ENCODE peak calls at places on chromosomes 5 and 9, in eight cellular contexts. L is stimulated activated CD8-positive, alpha-beta memory T cell treated with anti-CD3 and anti-CD28 coated beads, Interleukin-15, amount 100 ng/mL, for 24 hours; A is T-cell; J is stimulated activated naive CD8-positive, alpha-beta T cell treated with anti-CD3 and anti-CD28 coated beads, Interleukin-15, amount 100 ng/mL, for 72 hours; H is GM04504; D is HFFc6; N is BE2C; O is CD4-positive, alpha-beta T cell. R is an unnamed sample.

GRCh38 chr9:20941177-20941690 is 90.2 kb downstream of the HACD4 start:
- DNase-seq in H (peak; percentile 36), D (peak; percentile 54), J (peak; percentile 50), N (peak; percentile 62), A (peak; percentile 22), O (peak; percentile 24), L (no peak), R (peak; percentile 6)

GRCh38 chr9:75866273-75866871 is 24.1 kb upstream of the PCSK5 start:
- DNase-seq in D (peak; percentile 20), O (no peak), L (no peak), J (peak; percentile 38), N (peak; percentile 36), A (peak; percentile 12), H (peak; percentile 17), R (no peak)

GRCh38 chr5:114438471-114438870 is 76.6 kb downstream of the KCNN2 start:
- DNase-seq in A (no peak), L (no peak), N (no peak), H (no peak), J (no peak), O (no peak), D (no peak), R (no peak)

GRCh38 chr5:127072861-127073846 is at the start of gene C5orf63:
- DNase-seq in J (peak; percentile 77), N (peak; percentile 77), O (peak; percentile 47), D (no peak), L (peak; percentile 46), A (peak; percentile 42), H (no peak), R (no peak)

GRCh38 chr5:67404261-67405100 is 207.9 kb upstream of the CD180 start:
- DNase-seq in H (no peak), D (peak; percentile 43), N (no peak), L (no peak), O (no peak), A (no peak), J (no peak), R (no peak)

GRCh38 chr9:89635007-89635742 is 30.4 kb downstream of the GADD45G start:
- DNase-seq in D (no peak), O (no peak), J (no peak), H (peak; percentile 19), L (no peak), A (no peak), N (no peak), R (no peak)

GRCh38 chr5:62457071-62457470 is 44.5 kb downstream of the IPO11 start:
- DNase-seq in A (no peak), J (no peak), O (no peak), H (no peak), L (no peak), D (peak; percentile 54), N (no peak), R (no peak)

GRCh38 chr5:166596043-166596442 is 1695.4 kb upstream of the WWC1 start:
- DNase-seq in L (no peak), N (no peak), D (no peak), O (no peak), J (no peak), A (no peak), H (no peak), R (no peak)

GRCh38 chr5:151234476-151235238 is 10.8 kb upstream of the CCDC69 start:
- DNase-seq in J (no peak), A (peak; percentile 20), N (no peak), D (peak; percentile 43), O (peak; percentile 40), H (no peak), L (no peak), R (no peak)

GRCh38 chr9:107215381-107215780 is 67.7 kb upstream of the RAD23B start:
- DNase-seq in D (peak; percentile 35), L (no peak), O (no peak), N (no peak), H (no peak), J (no peak), A (no peak), R (no peak)

GRCh38 chr9:138053321-138053868 is 175.8 kb downstream of the CACNA1B start:
- DNase-seq in L (no peak), N (peak; percentile 57), H (no peak), O (no peak), J (no peak), D (no peak), A (no peak), R (no peak)

GRCh38 chr5:119368238-119368630 is 12.4 kb downstream of the TNFAIP8 start:
- DNase-seq in L (no peak), O (peak; percentile 43), D (no peak), J (no peak), A (peak; percentile 27), H (no peak), N (no peak), R (peak; percentile 10)

GRCh38 chr5:9058666-9059065 is 487.2 kb downstream of the SEMA5A start:
- DNase-seq in L (no peak), J (no peak), A (no peak), D (no peak), O (no peak), H (no peak), N (no peak), R (no peak)

GRCh38 chr5:133854554-133854953 is 113.9 kb downstream of the C5orf15 start:
- DNase-seq in O (no peak), H (no peak), A (no peak), N (no peak), J (no peak), D (no peak), L (no peak), R (no peak)

GRCh38 chr5:102547659-102548058 is 48.9 kb upstream of the SLCO6A1 start:
- DNase-seq in N (no peak), O (no peak), J (no peak), L (no peak), D (no peak), A (no peak), H (no peak), R (no peak)

GRCh38 chr9:92650839-92651621 is 18.9 kb downstream of the IPPK start:
- DNase-seq in D (no peak), O (no peak), J (no peak), N (peak; percentile 71), A (no peak), L (no peak), H (no peak), R (no peak)

GRCh38 chr5:40410231-40410861 is 269.4 kb upstream of the PTGER4 start:
- DNase-seq in J (peak; percentile 55), N (no peak), A (peak; percentile 90), O (peak; percentile 44), H (no peak), D (no peak), L (no peak), R (peak; percentile 26)

GRCh38 chr5:134511796-134512660 is 13.4 kb upstream of the JADE2 start:
- DNase-seq in H (no peak), D (peak; percentile 34), J (no peak), L (no peak), A (no peak), N (peak; percentile 64), O (no peak), R (no peak)

GRCh38 chr9:4796988-4797956 is 4.5 kb downstream of the RCL1 start:
- DNase-seq in H (no peak), L (no peak), N (peak; percentile 27), D (peak; percentile 36), O (no peak), J (no peak), A (no peak), R (no peak)

GRCh38 chr9:32665101-32665500 is 29.6 kb upstream of the TAF1L start:
- DNase-seq in D (no peak), L (no peak), N (no peak), O (no peak), J (no peak), A (no peak), H (no peak), R (no peak)

GRCh38 chr9:107489687-107490605 is at the start of gene KLF4:
- DNase-seq in H (peak; percentile 89), O (peak; percentile 21), L (peak; percentile 29), J (peak; percentile 66), N (peak; percentile 90), D (peak; percentile 79), A (peak; percentile 18), R (no peak)

GRCh38 chr9:530681-531080 is 310.8 kb upstream of the DMRT1 start:
- DNase-seq in H (no peak), D (peak; percentile 19), O (no peak), L (no peak), A (no peak), J (no peak), N (no peak), R (peak; percentile 18)